ENCODE peak calls at places on chromosomes 6 and 20, in four cellular contexts. N is SK-N-SH, J is K562, T is HepG2. Q is an unnamed sample.

GRCh38 chr6:64014581-64014980 is 379.0 kb downstream of the PHF3 start:
- DNase-seq in N (no peak), J (no peak), T (no peak), Q (no peak)

GRCh38 chr6:91097316-91097878 is 510.5 kb upstream of the MAP3K7 start:
- DNase-seq in T (no peak), N (no peak), J (no peak), Q (no peak)

GRCh38 chr6:85672050-85672449 is 29.4 kb upstream of the SYNCRIP start:
- DNase-seq in J (no peak), T (no peak), N (no peak), Q (no peak)

GRCh38 chr6:113031591-113031990 is 684.5 kb downstream of the RFPL4B start:
- DNase-seq in T (no peak), N (no peak), J (no peak), Q (no peak)

GRCh38 chr6:3231213-3232016 is 4.0 kb upstream of the TUBB2B start:
- DNase-seq in J (no peak), N (peak), T (peak), Q (no peak)

GRCh38 chr6:70310063-70310694 is 7.3 kb upstream of the COL9A1 start:
- DNase-seq in J (peak), N (peak), T (peak), Q (peak)

GRCh38 chr6:39776581-39776980 is 15.6 kb upstream of the DAAM2 start:
- DNase-seq in J (no peak), N (no peak), T (no peak), Q (no peak)

GRCh38 chr6:5531853-5532375 is 270.6 kb downstream of the FARS2 start:
- DNase-seq in N (no peak), T (no peak), J (no peak), Q (no peak)

GRCh38 chr6:42967228-42967627 is 6.7 kb downstream of the GNMT start:
- DNase-seq in T (no peak), N (no peak), J (no peak), Q (no peak)

GRCh38 chr6:14235653-14236356 is 118.2 kb downstream of the CD83 start:
- DNase-seq in J (no peak), T (no peak), N (no peak), Q (no peak)

GRCh38 chr6:22249646-22250045 is 47.2 kb downstream of the PRL start:
- DNase-seq in J (no peak), T (no peak), N (no peak), Q (no peak)

GRCh38 chr20:23049201-23049932 is at the start of gene THBD:
- DNase-seq in N (no peak), T (no peak), J (no peak), Q (no peak)
- H3K9ac ChIP-seq in N (no peak), T (no peak), J (peak), Q (peak)

GRCh38 chr6:119713903-119714302 is 364.3 kb upstream of the MAN1A1 start:
- DNase-seq in N (no peak), T (no peak), J (no peak), Q (no peak)

GRCh38 chr6:119716668-119717270 is 367.2 kb upstream of the MAN1A1 start:
- DNase-seq in N (no peak), T (no peak), J (no peak), Q (no peak)

GRCh38 chr6:119720160-119720559 is 370.6 kb upstream of the MAN1A1 start:
- DNase-seq in T (peak), J (peak), N (no peak), Q (peak)

GRCh38 chr6:119717942-119718341 is 368.4 kb upstream of the MAN1A1 start:
- DNase-seq in N (no peak), J (no peak), T (no peak), Q (no peak)
- TF ChIP-seq JUND in N (no peak), J (no peak), T (no peak), Q (no peak)

DNA sequence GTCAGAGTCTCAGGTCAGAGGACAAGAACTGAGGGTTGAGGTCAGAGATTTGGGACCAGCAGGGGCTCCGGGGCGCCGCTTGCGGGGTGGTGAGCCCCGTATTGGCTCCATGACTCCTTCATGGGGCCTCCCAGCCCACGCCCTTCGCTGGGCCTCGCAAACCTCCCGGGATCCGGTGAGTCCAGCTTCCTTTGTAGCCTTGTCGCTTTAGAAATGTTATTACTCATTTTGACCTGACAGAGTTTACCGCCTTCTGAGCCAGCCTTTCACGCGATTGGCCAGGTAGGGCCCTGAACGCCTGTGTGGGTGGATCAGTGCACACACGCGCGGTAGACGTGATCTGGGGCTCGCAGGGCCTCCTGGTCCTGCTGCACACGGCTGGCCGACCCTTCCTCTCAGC is 181.1 kb downstream of the ERMARD start:
- DNase-seq in J (no peak), T (no peak), N (no peak), Q (no peak)
- TF ChIP-seq ELF1 in J (no peak), T (no peak), N (no peak), Q (no peak)

DNA sequence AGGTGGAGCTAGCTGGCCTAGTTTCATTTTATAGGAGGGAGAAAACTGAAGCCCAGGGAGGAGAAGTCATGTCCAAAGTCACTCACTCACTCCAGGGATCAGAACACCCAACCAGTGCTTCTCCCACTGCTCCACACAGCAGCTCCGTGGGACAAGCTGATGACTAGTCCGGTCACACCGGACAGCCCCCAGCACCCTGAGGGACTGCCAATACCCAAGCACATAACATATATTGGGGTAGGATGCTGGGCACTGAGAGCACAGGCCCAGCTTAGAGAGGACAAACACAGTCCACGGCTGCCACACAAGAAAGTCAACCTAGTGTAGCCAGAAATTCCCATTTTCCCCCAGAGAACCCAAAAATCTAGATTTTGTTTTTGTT is 5.7 kb downstream of the RRBP1 start:
- DNase-seq in J (no peak), N (no peak), T (no peak), Q (no peak)
- H3K9ac ChIP-seq in J (no peak), N (no peak), T (no peak), Q (no peak)

GRCh38 chr6:133099573-133099972 is 141.6 kb upstream of the EYA4 start:
- DNase-seq in J (no peak), N (no peak), T (peak), Q (peak)
- TF ChIP-seq JUND in J (no peak), N (peak), T (no peak), Q (peak)

GRCh38 chr6:147135211-147135672 is 69.0 kb upstream of the STXBP5 start:
- DNase-seq in N (no peak), T (no peak), J (peak), Q (no peak)
- TF ChIP-seq ELF1 in N (no peak), T (no peak), J (no peak), Q (no peak)

GRCh38 chr6:135087403-135087802 is 32.8 kb upstream of the HBS1L start:
- DNase-seq in T (peak), J (no peak), N (no peak), Q (no peak)
- H3K9ac ChIP-seq in T (no peak), J (no peak), N (no peak), Q (no peak)

GRCh38 chr20:33291416-33291815 is 8.4 kb downstream of the BPIFB1 start:
- DNase-seq in J (no peak), N (no peak), T (no peak), Q (no peak)

GRCh38 chr20:33287884-33288283 is 4.9 kb downstream of the BPIFB1 start:
- DNase-seq in J (no peak), T (no peak), N (no peak), Q (no peak)

GRCh38 chr20:33296206-33296605 is 13.2 kb downstream of the BPIFB1 start:
- DNase-seq in J (no peak), N (no peak), T (no peak), Q (no peak)

GRCh38 chr20:33290852-33291251 is 7.8 kb downstream of the BPIFB1 start:
- DNase-seq in J (no peak), T (no peak), N (no peak), Q (no peak)

GRCh38 chr20:33291830-33292355 is 8.9 kb downstream of the BPIFB1 start:
- DNase-seq in T (peak), J (peak), N (peak), Q (peak)
- TF ChIP-seq JUND in T (no peak), J (no peak), N (no peak), Q (no peak)

DNA sequence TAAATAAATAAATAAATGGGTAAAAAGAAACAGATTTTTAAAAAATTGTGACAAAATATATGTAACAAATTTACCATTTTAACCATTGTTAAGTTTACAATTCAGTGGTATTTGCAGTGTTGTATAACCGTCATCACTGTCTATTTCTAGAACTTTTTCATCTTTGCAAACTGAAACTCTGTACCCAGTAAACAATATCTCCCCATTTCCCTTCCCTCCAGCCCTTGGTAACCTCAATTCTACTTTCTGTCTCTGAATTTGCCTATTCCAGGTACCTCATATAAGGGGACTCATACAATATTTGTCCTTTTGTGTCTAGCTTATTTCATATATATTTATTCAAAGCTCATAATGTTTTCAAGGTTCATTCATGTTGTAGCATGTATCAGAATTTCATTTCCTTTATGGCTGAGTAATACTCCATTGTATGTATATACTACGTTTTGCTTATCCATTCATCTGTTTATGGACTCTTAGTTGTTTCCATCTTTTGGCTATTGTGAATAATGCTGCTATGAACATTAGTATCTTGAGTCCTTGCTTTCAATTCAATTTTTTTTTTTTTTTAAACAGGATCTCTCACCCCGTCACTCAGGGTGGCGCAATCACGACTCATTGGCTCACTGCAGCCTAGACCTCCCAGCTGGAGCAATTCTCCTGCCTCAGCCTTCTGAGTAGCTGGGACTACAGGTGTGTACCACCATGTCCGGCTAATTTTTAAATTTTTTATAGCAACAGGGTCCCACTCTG is 8.9 kb downstream of the MANBAL start:
- DNase-seq in N (no peak), J (no peak), T (no peak), Q (no peak)
- TF ChIP-seq ELF1 in N (no peak), J (no peak), T (no peak), Q (no peak)

DNA sequence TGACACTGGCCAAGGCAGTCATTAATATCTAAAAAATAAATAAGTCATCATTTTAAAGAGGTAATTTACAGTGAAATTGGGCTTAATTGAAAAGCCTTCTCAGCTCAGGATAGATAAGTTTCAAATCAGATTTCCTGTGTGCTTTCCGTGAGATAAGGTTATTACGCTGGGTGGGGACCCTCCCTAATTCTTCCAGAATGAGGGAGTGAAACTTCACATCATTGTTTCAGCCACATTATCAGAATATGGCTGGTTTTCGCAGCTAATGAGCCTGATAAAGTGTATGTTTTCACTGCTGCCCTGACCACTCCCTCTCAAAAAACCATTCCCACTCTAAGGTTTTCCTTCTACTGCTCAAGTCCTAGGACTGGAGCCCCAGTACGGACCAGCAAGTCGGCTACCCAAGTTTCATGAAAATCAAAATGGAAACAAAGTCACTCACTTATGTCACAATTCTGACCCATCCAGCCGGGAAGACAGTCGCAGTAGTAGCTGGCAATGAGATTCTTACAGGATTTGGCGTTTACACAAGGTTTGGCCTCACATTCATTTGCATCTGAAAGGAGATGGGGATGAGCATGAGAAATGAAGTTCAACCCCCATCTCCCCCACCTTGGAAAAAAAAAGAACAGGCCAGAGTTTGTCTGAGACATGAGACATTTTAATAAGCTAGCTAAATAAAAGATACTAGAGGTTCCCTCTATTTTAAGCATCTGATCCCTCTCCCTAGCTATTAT is 24.6 kb downstream of the JAG1 start:
- DNase-seq in J (no peak), N (no peak), T (no peak), Q (no peak)
- H3K9ac ChIP-seq in J (no peak), N (no peak), T (no peak), Q (no peak)

Q was measured in HCT116.